ENCODE peak calls at places on chromosomes 2 and 18, in eight cellular contexts. D is omental fat pad; M is A673; F is sigmoid colon; H is breast epithelium; K is neural progenitor cell; R is CD8-positive, alpha-beta T cell; S is A549. P is an unnamed sample.

GRCh38 chr18:48017625-48018024 is 87.2 kb upstream of the SMAD2 start:
- DNase-seq in M (no peak), H (no peak), F (peak), K (no peak), R (no peak), D (no peak), S (no peak), P (no peak)

GRCh38 chr2:134778372-134778771 is 59.6 kb upstream of the TMEM163 start:
- DNase-seq in M (no peak), D (no peak), H (no peak), K (peak), R (no peak), F (no peak), S (peak), P (no peak)

GRCh38 chr2:54401592-54401991 is 54.5 kb upstream of the SPTBN1 start:
- DNase-seq in S (no peak), R (no peak), M (no peak), K (no peak), F (no peak), H (no peak), D (no peak), P (no peak)

GRCh38 chr2:138087761-138088602 is 123.7 kb downstream of the HNMT start:
- DNase-seq in R (no peak), H (no peak), S (no peak), K (no peak), F (no peak), M (peak), D (no peak), P (no peak)

GRCh38 chr18:24995738-24996137 is 356.2 kb downstream of the ZNF521 start:
- DNase-seq in H (no peak), D (no peak), K (no peak), M (no peak), S (no peak), F (no peak), R (no peak), P (no peak)

GRCh38 chr2:70927641-70928040 is 8.1 kb upstream of the ATP6V1B1 start:
- DNase-seq in R (peak), M (no peak), H (peak), S (no peak), K (no peak), D (no peak), F (no peak), P (no peak)

GRCh38 chr2:121276341-121276740 is 8.7 kb downstream of the TFCP2L1 start:
- DNase-seq in S (no peak), K (no peak), H (no peak), R (no peak), D (no peak), F (peak), M (no peak), P (no peak)

GRCh38 chr2:204109681-204110080 is 173.1 kb downstream of the ICOS start:
- DNase-seq in K (no peak), F (no peak), S (no peak), M (no peak), H (no peak), R (no peak), D (no peak), P (no peak)

GRCh38 chr2:149076863-149077412 is 38.4 kb downstream of the LYPD6B start:
- DNase-seq in K (peak), M (no peak), F (no peak), S (no peak), H (no peak), R (no peak), D (no peak), P (no peak)

GRCh38 chr2:2527162-2527561 is 196.1 kb upstream of the MYT1L start:
- DNase-seq in D (no peak), F (peak), M (no peak), H (no peak), K (no peak), S (peak), R (no peak), P (no peak)

GRCh38 chr2:176774768-176775453 is 437.7 kb upstream of the HNRNPA3 start:
- DNase-seq in M (peak), S (no peak), F (no peak), K (no peak), H (no peak), R (no peak), D (no peak), P (no peak)

GRCh38 chr2:149587220-149587949 is at the start of gene MMADHC:
- DNase-seq in K (peak), F (peak), H (peak), R (peak), M (peak), D (peak), S (peak), P (peak)

GRCh38 chr2:226130192-226130591 is 669.4 kb downstream of the IRS1 start:
- DNase-seq in D (no peak), M (peak), R (no peak), H (no peak), K (peak), F (no peak), S (no peak), P (no peak)

GRCh38 chr2:16051046-16051489 is 110.7 kb downstream of the MYCN start:
- DNase-seq in S (no peak), K (no peak), D (no peak), R (no peak), H (no peak), M (no peak), F (no peak), P (no peak)

GRCh38 chr2:113025751-113026150 is 20.5 kb downstream of the IL36A start:
- DNase-seq in S (no peak), R (no peak), K (no peak), D (no peak), H (no peak), F (no peak), M (no peak), P (no peak)

GRCh38 chr2:54613794-54614257 is 109.6 kb upstream of the EML6 start:
- DNase-seq in K (no peak), R (no peak), S (peak), F (no peak), M (peak), H (no peak), D (no peak), P (no peak)

GRCh38 chr2:240310645-240311044 is 124.8 kb upstream of the GPC1 start:
- DNase-seq in F (no peak), R (no peak), H (no peak), S (no peak), M (no peak), K (no peak), D (no peak), P (no peak)

GRCh38 chr2:237665713-237666143 is 38.3 kb downstream of the LRRFIP1 start:
- DNase-seq in S (no peak), F (no peak), R (no peak), K (peak), H (no peak), D (no peak), M (no peak), P (no peak)

GRCh38 chr2:175036582-175037018 is 31.4 kb upstream of the CHN1 start:
- DNase-seq in D (no peak), M (peak), K (peak), S (peak), F (no peak), H (no peak), R (no peak), P (no peak)

GRCh38 chr18:13453714-13454113 is 235.2 kb downstream of the LDLRAD4 start:
- DNase-seq in D (no peak), R (no peak), M (no peak), H (no peak), K (no peak), F (peak), S (no peak), P (no peak)

GRCh38 chr2:227724394-227725039 is at the start of gene SCYGR6:
- DNase-seq in H (no peak), K (no peak), S (no peak), D (no peak), M (no peak), F (no peak), R (no peak), P (no peak)

GRCh38 chr2:96914332-96914731 is 44.5 kb upstream of the SEMA4C start:
- DNase-seq in M (no peak), H (no peak), S (no peak), D (no peak), R (no peak), F (no peak), K (no peak), P (no peak)

GRCh38 chr2:111958901-111959300 is 60.5 kb downstream of the MERTK start:
- DNase-seq in K (no peak), F (no peak), R (no peak), D (no peak), S (no peak), H (no peak), M (no peak), P (no peak)

GRCh38 chr18:7234061-7234460 is 3.2 kb downstream of the LRRC30 start:
- DNase-seq in K (no peak), F (no peak), R (no peak), H (no peak), S (no peak), D (no peak), M (no peak), P (no peak)

GRCh38 chr18:28974504-28974903 is 797.6 kb upstream of the CDH2 start:
- DNase-seq in H (no peak), D (no peak), K (no peak), R (no peak), S (no peak), M (no peak), F (no peak), P (no peak)

GRCh38 chr2:17800219-17800618 is 16.0 kb upstream of the MSGN1 start:
- DNase-seq in M (no peak), S (no peak), D (no peak), R (no peak), K (no peak), F (no peak), H (no peak), P (no peak)

GRCh38 chr2:71637736-71638135 is 184.4 kb downstream of the DYSF start:
- DNase-seq in R (no peak), K (no peak), F (no peak), M (no peak), D (no peak), H (no peak), S (no peak), P (no peak)

GRCh38 chr18:10860382-10860781 is 289.0 kb downstream of the PIEZO2 start:
- DNase-seq in H (no peak), K (no peak), S (no peak), R (no peak), M (no peak), D (no peak), F (no peak), P (no peak)

GRCh38 chr2:131105156-131105949 is at the start of gene PLEKHB2:
- DNase-seq in F (peak), M (peak), D (peak), S (peak), K (peak), R (peak), H (peak), P (peak)

GRCh38 chr2:178044836-178045235 is 27.7 kb downstream of the PDE11A start:
- DNase-seq in R (no peak), D (no peak), K (no peak), S (no peak), F (no peak), H (no peak), M (no peak), P (no peak)

GRCh38 chr18:59623456-59624383 is 73.5 kb downstream of the CCBE1 start:
- DNase-seq in F (no peak), K (no peak), H (no peak), D (no peak), M (no peak), S (no peak), R (no peak), P (no peak)

GRCh38 chr18:78765142-78765541 is 214.5 kb upstream of the SALL3 start:
- DNase-seq in D (no peak), H (no peak), R (no peak), S (no peak), M (no peak), K (no peak), F (peak), P (no peak)

GRCh38 chr18:55900380-55900779 is 312.4 kb upstream of the TCF4 start:
- DNase-seq in F (no peak), M (no peak), K (no peak), R (no peak), H (no peak), D (no peak), S (peak), P (no peak)

GRCh38 chr18:76988015-76988826 is 144.4 kb downstream of the MBP start:
- DNase-seq in K (no peak), M (no peak), D (peak), R (no peak), H (no peak), S (no peak), F (no peak), P (no peak)

GRCh38 chr2:234840336-234840735 is 111.5 kb upstream of the SH3BP4 start:
- DNase-seq in R (no peak), F (no peak), M (peak), H (no peak), S (peak), K (peak), D (no peak), P (no peak)

GRCh38 chr2:25972049-25972823 is 10.1 kb downstream of the KIF3C start:
- DNase-seq in M (no peak), R (no peak), H (no peak), F (no peak), S (no peak), K (no peak), D (no peak), P (no peak)

GRCh38 chr18:22348521-22349316 is 69.0 kb downstream of the CTAGE1 start:
- DNase-seq in R (peak), S (peak), K (peak), D (no peak), F (no peak), M (peak), H (peak), P (no peak)

GRCh38 chr2:73449404-73449803 is 63.8 kb downstream of the ALMS1 start:
- DNase-seq in D (no peak), F (no peak), R (no peak), H (no peak), K (no peak), M (no peak), S (no peak), P (no peak)
- TF ChIP-seq CTCF in D (no peak), F (no peak), R (no peak), H (no peak), K (no peak), M (no peak), S (no peak), P (no peak)

GRCh38 chr18:35040638-35040987 is 600 bp upstream of the MAPRE2 start:
- DNase-seq in F (no peak), H (no peak), D (no peak), M (no peak), S (no peak), R (no peak), K (no peak), P (no peak)

GRCh38 chr18:35042389-35043066 is 1.3 kb downstream of the MAPRE2 start:
- DNase-seq in K (no peak), R (no peak), F (no peak), D (no peak), S (no peak), H (no peak), M (no peak), P (no peak)

GRCh38 chr18:35039633-35040032 is 1.6 kb upstream of the MAPRE2 start:
- DNase-seq in F (no peak), S (no peak), D (no peak), R (no peak), K (no peak), H (no peak), M (no peak), P (no peak)

GRCh38 chr18:35041752-35042379 is 653 bp downstream of the MAPRE2 start:
- DNase-seq in H (no peak), K (peak), D (no peak), M (no peak), S (no peak), F (no peak), R (no peak), P (no peak)

GRCh38 chr18:35040988-35041751 is at the start of gene MAPRE2:
- DNase-seq in F (peak), R (peak), K (peak), H (peak), M (peak), D (peak), S (peak), P (peak)
- TF ChIP-seq CTCF in F (no peak), R (no peak), K (no peak), H (peak), M (no peak), D (no peak), S (no peak), P (no peak)

GRCh38 chr2:241943209-241943850 is 73.8 kb downstream of the RTP5 start:
- DNase-seq in M (no peak), R (no peak), D (no peak), S (no peak), F (no peak), K (no peak), H (no peak), P (no peak)
- TF ChIP-seq CTCF in M (no peak), R (no peak), D (no peak), S (no peak), F (no peak), K (no peak), H (no peak), P (no peak)

DNA sequence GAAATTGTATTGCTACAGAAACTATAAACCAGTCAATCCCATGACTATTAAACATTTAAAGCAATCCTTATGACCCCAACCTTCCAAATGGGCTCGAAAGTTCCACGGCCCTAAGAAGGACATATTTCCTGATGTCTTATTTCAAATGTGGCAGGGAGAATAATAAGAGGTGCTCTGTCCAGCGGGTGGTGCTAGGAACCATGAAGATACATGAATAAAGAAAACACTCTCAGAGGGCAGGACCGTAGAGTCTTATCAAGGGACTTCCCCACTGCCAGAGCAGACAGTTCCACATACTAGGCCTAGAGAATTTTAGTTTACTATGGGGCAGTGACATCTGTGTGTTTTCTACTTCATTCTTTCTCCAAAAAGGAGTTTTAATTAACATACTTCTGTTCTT is 187.1 kb upstream of the PIK3C3 start:
- DNase-seq in S (peak), D (no peak), K (peak), F (no peak), M (peak), R (no peak), H (no peak), P (no peak)
- TF ChIP-seq CTCF in S (no peak), D (no peak), K (peak), F (no peak), M (peak), R (no peak), H (no peak), P (no peak)

GRCh38 chr2:128639693-128640092 is 321.0 kb upstream of the HS6ST1 start:
- DNase-seq in F (peak), K (no peak), S (no peak), D (no peak), R (peak), M (peak), H (no peak), P (no peak)
- TF ChIP-seq CTCF in F (no peak), K (no peak), S (no peak), D (no peak), R (no peak), M (peak), H (no peak), P (no peak)

DNA sequence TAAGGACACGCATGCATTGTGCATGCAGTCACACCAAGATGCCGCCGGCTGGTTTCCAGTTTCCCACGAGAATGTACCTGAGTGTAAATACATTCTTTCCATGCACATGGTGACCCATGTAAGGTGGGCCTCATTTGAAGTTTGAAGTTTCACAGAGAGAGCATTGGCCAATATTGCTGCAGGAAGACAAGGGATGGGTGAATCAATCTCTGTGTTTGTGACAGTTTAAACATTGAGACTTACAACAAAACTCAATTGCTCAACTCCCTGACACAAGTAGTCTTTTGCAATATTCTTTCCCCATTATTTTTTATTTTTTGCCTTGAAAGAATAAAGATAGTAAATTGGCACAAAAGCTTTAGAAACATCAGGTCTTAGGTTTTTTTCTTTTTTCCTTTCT is 5.0 kb downstream of the SERPINB2 start:
- DNase-seq in R (no peak), K (no peak), H (no peak), S (no peak), F (no peak), M (no peak), D (no peak), P (no peak)
- TF ChIP-seq CTCF in R (no peak), K (no peak), H (no peak), S (no peak), F (no peak), M (no peak), D (no peak), P (no peak)

GRCh38 chr2:147385600-147385999 is 459.2 kb upstream of the ACVR2A start:
- DNase-seq in K (no peak), R (no peak), D (no peak), F (no peak), H (no peak), M (no peak), S (no peak), P (no peak)

GRCh38 chr2:147386284-147386683 is 458.5 kb upstream of the ACVR2A start:
- DNase-seq in R (no peak), H (no peak), M (no peak), F (no peak), D (no peak), S (no peak), K (no peak), P (no peak)

GRCh38 chr2:147390475-147390874 is 454.4 kb upstream of the ACVR2A start:
- DNase-seq in D (no peak), S (no peak), M (no peak), F (no peak), K (no peak), H (no peak), R (no peak), P (no peak)

GRCh38 chr2:147389218-147389617 is 455.6 kb upstream of the ACVR2A start:
- DNase-seq in H (no peak), S (no peak), F (no peak), R (no peak), K (no peak), D (no peak), M (no peak), P (no peak)

GRCh38 chr2:147388217-147388616 is 456.6 kb upstream of the ACVR2A start:
- DNase-seq in H (no peak), D (no peak), S (no peak), M (no peak), R (no peak), K (no peak), F (no peak), P (no peak)
- TF ChIP-seq CTCF in H (no peak), D (no peak), S (no peak), M (no peak), R (no peak), K (no peak), F (no peak), P (no peak)

P was measured in CD4-positive, alpha-beta T cell.